ENCODE peak calls at places on chromosomes 4 and X, in five cellular contexts. I is RWPE1, Q is upper lobe of right lung, V is GM12865, X is cardiac muscle cell. O is an unnamed sample.

GRCh38 chr4:2141022-2141761 is 82.1 kb downstream of the NAT8L start:
- DNase-seq in V (peak), Q (no peak), X (no peak), I (no peak), O (no peak)

GRCh38 chrX:77087529-77088169 is 359.5 kb upstream of the FGF16 start:
- DNase-seq in X (peak), I (no peak), V (no peak), Q (no peak), O (no peak)

GRCh38 chr4:121998024-121998423 is 46.2 kb upstream of the TRPC3 start:
- DNase-seq in X (no peak), V (no peak), I (no peak), Q (no peak), O (no peak)

GRCh38 chrX:101191217-101191750 is 28.3 kb upstream of the DRP2 start:
- DNase-seq in Q (peak), X (peak), I (no peak), V (no peak), O (no peak)

GRCh38 chr4:184421558-184422155 is 52.7 kb downstream of the IRF2 start:
- DNase-seq in Q (no peak), I (no peak), V (peak), X (no peak), O (no peak)

GRCh38 chr4:5793514-5793913 is 82.5 kb downstream of the EVC start:
- DNase-seq in V (no peak), Q (peak), I (no peak), X (no peak), O (no peak)

GRCh38 chr4:186487726-186488125 is 67.6 kb downstream of the MTNR1A start:
- DNase-seq in X (no peak), V (no peak), Q (no peak), I (no peak), O (no peak)

GRCh38 chr4:89111833-89112563 is 665 bp downstream of the TIGD2 start:
- DNase-seq in V (no peak), Q (no peak), I (peak), X (peak), O (no peak)

GRCh38 chr4:168028970-168029610 is 63.2 kb upstream of the ANXA10 start:
- DNase-seq in X (no peak), V (no peak), Q (no peak), I (no peak), O (no peak)

GRCh38 chrX:25523574-25523973 is 507.8 kb upstream of the ARX start:
- DNase-seq in X (peak), I (peak), Q (no peak), V (peak), O (no peak)

GRCh38 chr4:17545374-17546140 is 30.6 kb downstream of the CLRN2 start:
- DNase-seq in X (no peak), Q (no peak), V (no peak), I (no peak), O (no peak)

GRCh38 chr4:140004580-140005314 is 149.2 kb downstream of the MAML3 start:
- DNase-seq in I (no peak), V (no peak), Q (peak), X (peak), O (no peak)

GRCh38 chrX:103488332-103488731 is 31.0 kb downstream of the RAB40A start:
- DNase-seq in Q (no peak), I (peak), V (no peak), X (peak), O (no peak)

GRCh38 chrX:56763556-56764152 is 34.6 kb downstream of the NBDY start:
- DNase-seq in X (no peak), V (peak), Q (no peak), I (no peak), O (peak)

GRCh38 chr4:140483445-140483844 is 14.6 kb downstream of the MGAT4D start:
- DNase-seq in I (no peak), X (no peak), Q (no peak), V (no peak), O (no peak)

GRCh38 chr4:36224969-36225903 is 19.1 kb downstream of the ARAP2 start:
- DNase-seq in I (no peak), X (no peak), V (no peak), Q (no peak), O (no peak)

GRCh38 chr4:6421397-6421796 is 51.0 kb downstream of the PPP2R2C start:
- DNase-seq in Q (peak), X (no peak), I (no peak), V (no peak), O (no peak)

GRCh38 chr4:13476915-13477314 is 7.2 kb downstream of the RAB28 start:
- DNase-seq in X (peak), Q (no peak), I (no peak), V (peak), O (no peak)

GRCh38 chrX:41313419-41313818 is 20.5 kb upstream of the DDX3X start:
- DNase-seq in X (no peak), V (no peak), I (no peak), Q (no peak), O (no peak)

GRCh38 chr4:11483076-11483475 is 54.4 kb upstream of the HS3ST1 start:
- DNase-seq in Q (no peak), X (no peak), I (no peak), V (no peak), O (no peak)

GRCh38 chr4:88017516-88018302 is 10.3 kb downstream of the PKD2 start:
- DNase-seq in X (peak), Q (no peak), I (peak), V (no peak), O (no peak)

GRCh38 chrX:49754238-49754857 is 58.6 kb upstream of the PAGE1 start:
- DNase-seq in Q (peak), V (peak), I (peak), X (peak), O (no peak)

GRCh38 chr4:26263165-26263564 is 57.6 kb upstream of the RBPJ start:
- DNase-seq in V (peak), I (peak), X (no peak), Q (no peak), O (no peak)

GRCh38 chrX:47514553-47515235 is 31.7 kb upstream of the ZNF41 start:
- DNase-seq in I (peak), Q (no peak), V (no peak), X (peak), O (no peak)

GRCh38 chr4:138599965-138600364 is 357.8 kb upstream of the SLC7A11 start:
- DNase-seq in I (no peak), V (peak), X (no peak), Q (no peak), O (no peak)

GRCh38 chrX:115023811-115024210 is 6.4 kb upstream of the IL13RA2 start:
- DNase-seq in Q (no peak), I (no peak), V (no peak), X (no peak), O (no peak)

GRCh38 chr4:1794809-1795303 is 1.8 kb downstream of the FGFR3 start:
- DNase-seq in X (no peak), I (no peak), Q (no peak), V (no peak), O (no peak)

GRCh38 chr4:137531951-137532868 is at the start of gene PCDH18:
- DNase-seq in V (peak), Q (peak), I (peak), X (peak), O (peak)

GRCh38 chrX:153495362-153495751 is 577 bp downstream of the BGN start:
- DNase-seq in Q (no peak), I (no peak), X (peak), V (no peak), O (no peak)

GRCh38 chr4:103915224-103915869 is 195.6 kb upstream of the TACR3 start:
- DNase-seq in V (peak), I (peak), Q (no peak), X (peak), O (no peak)
- TF ChIP-seq CTCF in V (peak), I (peak), Q (peak), X (peak), O (no peak)

GRCh38 chr4:83905952-83906351 is 370.0 kb downstream of the GPAT3 start:
- DNase-seq in X (no peak), Q (no peak), V (peak), I (no peak), O (no peak)
- TF ChIP-seq CTCF in X (no peak), Q (no peak), V (peak), I (no peak), O (no peak)

GRCh38 chr4:74805601-74806000 is 11.3 kb upstream of the BTC start:
- DNase-seq in Q (no peak), V (no peak), I (peak), X (peak), O (no peak)
- TF ChIP-seq CTCF in Q (no peak), V (no peak), I (no peak), X (no peak), O (no peak)

DNA sequence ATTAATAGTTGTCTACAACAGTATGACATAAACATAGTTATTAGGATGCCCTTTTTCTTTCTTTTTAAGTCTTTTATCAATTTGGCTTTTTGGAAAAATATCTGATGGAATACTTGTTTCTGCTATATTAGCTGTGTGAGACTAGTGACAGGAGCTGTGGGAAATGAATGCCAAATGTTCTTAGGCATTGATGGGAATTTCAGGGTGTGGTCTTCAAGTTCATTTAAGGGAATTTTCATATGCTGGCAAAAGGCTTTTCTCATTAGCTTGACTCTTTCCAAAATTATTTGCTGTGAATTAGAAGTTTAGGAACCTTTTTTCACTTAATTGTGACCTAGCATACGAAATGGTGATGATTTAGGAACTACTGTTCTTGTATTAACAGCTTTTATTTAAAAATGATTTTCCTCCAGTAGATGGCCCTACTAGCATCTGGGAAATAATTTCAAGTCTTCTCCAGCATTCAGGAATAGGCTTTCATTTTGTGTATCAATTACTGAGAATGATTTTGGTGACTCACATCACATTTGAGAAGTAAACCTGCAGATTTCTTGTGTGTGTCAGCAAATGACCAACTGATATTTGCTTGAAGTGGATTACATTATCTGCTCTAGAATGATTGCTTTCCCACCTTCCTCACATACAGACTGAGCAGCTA is 70.9 kb downstream of the HTT start:
- DNase-seq in V (no peak), I (no peak), Q (no peak), X (peak), O (no peak)
- TF ChIP-seq CTCF in V (no peak), I (no peak), Q (no peak), X (no peak), O (no peak)

GRCh38 chr4:118824141-118824540 is 11.8 kb downstream of the SEC24D start:
- DNase-seq in X (no peak), Q (no peak), V (no peak), I (no peak), O (no peak)
- TF ChIP-seq CTCF in X (no peak), Q (no peak), V (no peak), I (no peak), O (no peak)

GRCh38 chr4:94063084-94063483 is 144.6 kb upstream of the SMARCAD1 start:
- DNase-seq in Q (no peak), V (no peak), I (no peak), X (no peak), O (no peak)
- TF ChIP-seq CTCF in Q (no peak), V (no peak), I (no peak), X (no peak), O (no peak)

DNA sequence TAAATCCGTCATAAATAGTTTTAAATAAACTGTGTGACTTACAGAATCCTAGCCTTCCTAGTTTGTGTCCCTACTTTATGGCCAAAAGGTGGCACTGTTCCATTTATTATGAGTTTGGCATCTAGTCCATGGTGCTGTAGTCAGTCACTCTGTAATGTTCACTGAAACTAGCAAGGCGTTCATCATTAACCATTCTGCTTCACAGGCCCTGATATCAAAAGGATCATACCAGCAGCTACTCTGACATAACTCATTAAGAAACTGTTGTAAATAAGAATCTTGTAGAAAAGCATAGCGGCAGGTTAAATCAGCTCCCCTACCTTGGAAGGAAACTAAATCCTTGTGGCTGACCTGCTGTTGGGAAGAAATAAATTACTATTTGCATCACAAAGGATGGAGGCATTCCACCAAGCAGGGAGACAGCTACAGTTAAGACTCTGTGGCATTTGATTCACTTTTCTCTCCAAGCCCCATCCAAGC is 919.6 kb upstream of the DIAPH2 start:
- DNase-seq in Q (no peak), I (peak), V (peak), X (peak), O (no peak)
- TF ChIP-seq CTCF in Q (peak), I (peak), V (peak), X (peak), O (no peak)